ENCODE peak calls at places on chromosomes 3 and 15, in four cellular contexts. D, O, B and Y are unnamed samples. For H3K27me3, the result is how much of the 10 kb centered on the place peaks cover.

GRCh38 chr3:106566277-106566676 is 697.5 kb upstream of the CBLB start:
- DNase-seq in D (no peak), O (peak), B (no peak), Y (no peak)

GRCh38 chr15:90067181-90067952 is 34.9 kb downstream of the IDH2 start:
- DNase-seq in D (no peak), O (no peak), B (no peak), Y (peak)

GRCh38 chr15:31438601-31439265 is 112.1 kb downstream of the KLF13 start:
- DNase-seq in D (no peak), O (no peak), B (no peak), Y (no peak)

GRCh38 chr3:135514064-135514455 is 451.5 kb upstream of the PPP2R3A start:
- DNase-seq in D (no peak), O (peak), B (no peak), Y (no peak)

GRCh38 chr15:65037279-65037678 is 7.8 kb upstream of the MTFMT start:
- DNase-seq in D (no peak), O (no peak), B (no peak), Y (no peak)

GRCh38 chr3:183092256-183092655 is 7.0 kb downstream of the MCCC1 start:
- DNase-seq in D (no peak), O (no peak), B (no peak), Y (no peak)

GRCh38 chr3:42732196-42732828 is 29.7 kb upstream of the HHATL start:
- DNase-seq in D (no peak), O (no peak), B (no peak), Y (no peak)

GRCh38 chr3:154334973-154335420 is 10.7 kb upstream of the DHX36 start:
- DNase-seq in D (no peak), O (peak), B (no peak), Y (no peak)

GRCh38 chr15:61383421-61383820 is 154.3 kb upstream of the RORA start:
- DNase-seq in D (no peak), O (no peak), B (no peak), Y (no peak)

GRCh38 chr3:18061737-18062136 is 319.3 kb upstream of the TBC1D5 start:
- DNase-seq in D (no peak), O (no peak), B (no peak), Y (no peak)

GRCh38 chr3:37202035-37202434 is 27.7 kb upstream of the LRRFIP2 start:
- DNase-seq in D (no peak), O (no peak), B (no peak), Y (no peak)

GRCh38 chr15:92130244-92130643 is 263.4 kb upstream of the ST8SIA2 start:
- DNase-seq in D (no peak), O (no peak), B (no peak), Y (no peak)

GRCh38 chr3:177237206-177237605 is 39.9 kb upstream of the TBL1XR1 start:
- DNase-seq in D (no peak), O (no peak), B (no peak), Y (no peak)
- H3K4me3 ChIP-seq in D (no peak), O (no peak), B (no peak), Y (no peak)

DNA sequence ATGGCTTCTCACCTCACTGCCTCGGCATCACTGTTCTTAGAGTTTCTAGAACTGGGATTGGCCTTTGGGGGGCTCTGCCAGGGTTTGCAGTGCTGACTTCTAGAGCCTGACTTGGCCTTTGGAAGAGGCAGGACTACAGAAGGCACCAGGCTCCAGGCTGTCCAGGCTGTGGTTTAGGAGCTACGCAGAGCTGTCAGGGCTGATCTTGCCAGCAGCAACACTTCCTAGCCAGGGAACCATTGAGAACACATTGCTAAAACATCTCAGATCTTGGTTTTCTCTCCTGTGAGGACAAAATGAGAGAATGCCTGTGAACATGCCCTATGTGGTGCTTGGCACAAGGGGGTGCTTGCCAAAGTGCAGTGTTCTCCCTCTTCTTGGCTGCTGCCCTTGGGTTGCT is 34.6 kb upstream of the APEH start:
- DNase-seq in D (no peak), O (no peak), B (no peak), Y (no peak)
- H3K27ac ChIP-seq in D (no peak), O (no peak), B (no peak), Y (no peak)

DNA sequence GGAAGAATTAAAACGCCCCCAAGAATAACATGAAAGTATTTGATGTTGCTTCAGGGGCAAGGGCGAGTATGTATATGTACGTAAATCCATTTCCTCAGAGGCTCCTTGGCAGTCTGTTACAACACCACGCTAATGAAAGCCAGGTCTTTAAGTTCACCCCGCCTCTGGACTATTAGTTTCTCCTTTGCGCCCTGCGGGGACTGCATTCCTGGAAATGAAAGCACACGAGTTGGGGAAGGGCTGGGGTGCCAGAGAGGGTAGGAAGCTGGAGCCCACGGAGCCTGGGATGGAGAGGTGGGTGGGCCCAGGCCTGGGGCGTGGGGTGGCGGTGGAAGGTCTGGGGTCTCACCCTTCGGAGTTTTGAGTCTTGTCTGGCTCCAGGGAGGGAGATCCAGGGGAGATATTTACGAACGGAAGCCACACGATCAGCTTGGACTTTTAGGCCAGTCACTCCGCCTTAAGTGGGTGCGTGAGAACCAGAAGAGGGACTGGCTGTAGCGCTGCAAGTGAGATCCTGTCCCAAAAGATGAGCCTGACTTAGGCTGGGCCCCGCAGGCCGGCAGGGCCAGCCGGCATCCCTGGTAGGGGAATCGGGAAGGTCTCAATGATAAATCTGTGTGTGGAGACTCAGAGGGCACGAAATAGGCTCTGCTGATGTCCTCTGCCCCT is 1.6 kb upstream of the PLCL2 start:
- DNase-seq in D (no peak), O (peak), B (no peak), Y (no peak)
- H3K27me3 ChIP-seq in D (under half), O (under half), B (under half), Y (under half)

GRCh38 chr15:98660055-98660454 is 11.7 kb downstream of the IGF1R start:
- DNase-seq in D (no peak), O (no peak), B (no peak), Y (no peak)
- H3K4me3 ChIP-seq in D (no peak), O (no peak), B (no peak), Y (no peak)

GRCh38 chr15:52383100-52383588 is 87.5 kb upstream of the MYO5C start:
- DNase-seq in D (no peak), O (no peak), B (no peak), Y (no peak)
- H3K27ac ChIP-seq in D (no peak), O (no peak), B (no peak), Y (no peak)

GRCh38 chr15:96329403-96329981 is 1.0 kb upstream of the NR2F2 start:
- DNase-seq in D (no peak), O (peak), B (no peak), Y (peak)
- H3K27me3 ChIP-seq in D (under half), O (half or more), B (half or more), Y (under half)

GRCh38 chr15:85580914-85581313 is 200.5 kb downstream of the AKAP13 start:
- DNase-seq in D (peak), O (no peak), B (no peak), Y (peak)
- H3K4me3 ChIP-seq in D (no peak), O (no peak), B (peak), Y (peak)

GRCh38 chr15:39976291-39977274 is 42.7 kb downstream of the EIF2AK4 start:
- DNase-seq in D (no peak), O (peak), B (peak), Y (peak)
- H3K27ac ChIP-seq in D (no peak), O (no peak), B (peak), Y (peak)

GRCh38 chr15:74259324-74259712 is 23.2 kb downstream of the CCDC33 start:
- DNase-seq in D (no peak), O (no peak), B (no peak), Y (no peak)

GRCh38 chr15:74257623-74258022 is 21.5 kb downstream of the CCDC33 start:
- DNase-seq in D (no peak), O (no peak), B (no peak), Y (no peak)

GRCh38 chr15:74257105-74257504 is 21.0 kb downstream of the CCDC33 start:
- DNase-seq in D (no peak), O (no peak), B (no peak), Y (no peak)

GRCh38 chr15:74259821-74260502 is 23.8 kb downstream of the CCDC33 start:
- DNase-seq in D (no peak), O (no peak), B (no peak), Y (peak)

GRCh38 chr15:74258456-74259323 is 22.6 kb downstream of the CCDC33 start:
- DNase-seq in D (no peak), O (no peak), B (no peak), Y (peak)
- H3K27me3 ChIP-seq in D (under half), O (under half), B (half or more), Y (under half)

GRCh38 chr3:111303760-111304159 is 232.1 kb downstream of the NECTIN3 start:
- DNase-seq in D (no peak), O (no peak), B (no peak), Y (no peak)
- H3K4me3 ChIP-seq in D (no peak), O (no peak), B (no peak), Y (no peak)